ENCODE peak calls at places on chromosomes 2 and 18, in seven cellular contexts. Y, J, V, T, G, Q and I are unnamed samples.

GRCh38 chr2:206289391-206289790 is 14.9 kb downstream of the ZDBF2 start:
- DNase-seq in G (no peak), V (no peak), Q (no peak), T (no peak), J (no peak), Y (no peak), I (no peak)

GRCh38 chr2:124563415-124563814 is 538.3 kb downstream of the CNTNAP5 start:
- DNase-seq in Y (no peak), G (no peak), J (no peak), V (no peak), Q (no peak), T (no peak), I (no peak)

GRCh38 chr2:85387754-85388153 is 22.4 kb downstream of the CAPG start:
- DNase-seq in Y (no peak), J (no peak), Q (no peak), T (no peak), V (no peak), G (no peak), I (no peak)

GRCh38 chr2:168157926-168158325 is 89.5 kb downstream of the STK39 start:
- DNase-seq in G (no peak), Q (no peak), J (no peak), V (no peak), Y (peak; percentile 40), T (no peak), I (no peak)

GRCh38 chr2:27959496-27959895 is 69.0 kb downstream of the BABAM2 start:
- DNase-seq in T (no peak), J (no peak), G (peak; percentile 29), V (no peak), Y (peak; percentile 70), Q (peak; percentile 63), I (no peak)

GRCh38 chr2:119264781-119265692 is 41.4 kb downstream of the STEAP3 start:
- DNase-seq in V (peak; percentile 41), T (peak; percentile 50), Q (peak; percentile 36), G (peak; percentile 50), Y (peak; percentile 31), J (peak; percentile 73), I (peak; percentile 90)

GRCh38 chr2:196274387-196274809 is 103.0 kb upstream of the STK17B start:
- DNase-seq in G (peak; percentile 36), T (peak; percentile 16), V (no peak), J (peak; percentile 35), Y (peak; percentile 61), Q (peak; percentile 55), I (no peak)

GRCh38 chr2:70124983-70125480 is 37.8 kb downstream of the PCBP1 start:
- DNase-seq in V (peak; percentile 71), J (peak; percentile 40), T (peak; percentile 55), Y (peak; percentile 42), G (peak; percentile 68), Q (peak; percentile 42), I (peak; percentile 93)

GRCh38 chr2:134657650-134658250 is 61.0 kb downstream of the TMEM163 start:
- DNase-seq in V (no peak), Y (no peak), G (no peak), T (peak; percentile 11), Q (no peak), J (peak; percentile 23), I (no peak)

GRCh38 chr2:37877457-37878315 is 47.4 kb upstream of the RMDN2 start:
- DNase-seq in G (no peak), Q (peak; percentile 71), J (peak; percentile 79), V (no peak), T (peak; percentile 39), Y (peak; percentile 45), I (no peak)

GRCh38 chr2:109382946-109383345 is 230.8 kb downstream of the SEPTIN10 start:
- DNase-seq in J (peak; percentile 92), T (no peak), Y (peak; percentile 69), Q (peak; percentile 78), G (peak; percentile 17), V (peak; percentile 59), I (peak; percentile 94)

GRCh38 chr2:184444217-184444616 is 154.1 kb upstream of the ZNF804A start:
- DNase-seq in Y (no peak), Q (no peak), V (no peak), J (no peak), G (no peak), T (no peak), I (no peak)

GRCh38 chr2:45332094-45332493 is 279.0 kb downstream of the SRBD1 start:
- DNase-seq in J (no peak), Y (no peak), T (no peak), V (no peak), Q (no peak), G (no peak), I (no peak)

GRCh38 chr2:151289972-151290335 is 486 bp upstream of the NMI start:
- DNase-seq in Y (no peak), T (no peak), G (peak; percentile 31), V (peak; percentile 38), Q (peak; percentile 66), J (no peak), I (no peak)

GRCh38 chr2:46877619-46878113 is 37.9 kb downstream of the MCFD2 start:
- DNase-seq in Q (no peak), T (no peak), G (no peak), J (no peak), Y (no peak), V (no peak), I (no peak)

GRCh38 chr18:36330435-36331049 is 33.0 kb downstream of the FHOD3 start:
- DNase-seq in G (no peak), Q (peak; percentile 26), T (no peak), V (no peak), J (peak; percentile 48), Y (peak; percentile 18), I (no peak)

GRCh38 chr2:54872783-54873182 is 149.3 kb downstream of the EML6 start:
- DNase-seq in V (no peak), G (no peak), Q (no peak), T (no peak), Y (no peak), J (no peak), I (no peak)

GRCh38 chr2:27049422-27050280 is 1.8 kb upstream of the AGBL5 start:
- DNase-seq in Q (no peak), T (peak; percentile 68), G (peak; percentile 64), V (no peak), Y (no peak), J (no peak), I (peak; percentile 30)

GRCh38 chr18:36899289-36899688 is 70.4 kb downstream of the KIAA1328 start:
- DNase-seq in J (no peak), T (no peak), Q (no peak), Y (no peak), G (no peak), V (no peak), I (peak; percentile 50)

GRCh38 chr2:74887961-74888670 is 54.2 kb downstream of the HK2 start:
- DNase-seq in Q (peak; percentile 60), J (no peak), T (no peak), G (no peak), V (no peak), Y (peak; percentile 29), I (no peak)

GRCh38 chr2:236180831-236181453 is 12.8 kb upstream of the GBX2 start:
- DNase-seq in Q (peak; percentile 58), Y (peak; percentile 62), T (peak; percentile 74), J (peak; percentile 78), G (peak; percentile 56), V (no peak), I (peak; percentile 95)

GRCh38 chr2:236177967-236178909 is 10.1 kb upstream of the GBX2 start:
- DNase-seq in Q (peak; percentile 56), J (peak; percentile 79), V (peak; percentile 65), G (peak; percentile 58), T (peak; percentile 78), Y (peak; percentile 49), I (peak; percentile 99)

GRCh38 chr2:236180501-236180816 is 12.3 kb upstream of the GBX2 start:
- DNase-seq in J (no peak), T (no peak), G (no peak), Y (no peak), V (no peak), Q (no peak), I (peak; percentile 58)

GRCh38 chr2:236178921-236179652 is 10.9 kb upstream of the GBX2 start:
- DNase-seq in V (no peak), T (no peak), Q (no peak), Y (peak; percentile 52), G (no peak), J (no peak), I (peak; percentile 85)

DNA sequence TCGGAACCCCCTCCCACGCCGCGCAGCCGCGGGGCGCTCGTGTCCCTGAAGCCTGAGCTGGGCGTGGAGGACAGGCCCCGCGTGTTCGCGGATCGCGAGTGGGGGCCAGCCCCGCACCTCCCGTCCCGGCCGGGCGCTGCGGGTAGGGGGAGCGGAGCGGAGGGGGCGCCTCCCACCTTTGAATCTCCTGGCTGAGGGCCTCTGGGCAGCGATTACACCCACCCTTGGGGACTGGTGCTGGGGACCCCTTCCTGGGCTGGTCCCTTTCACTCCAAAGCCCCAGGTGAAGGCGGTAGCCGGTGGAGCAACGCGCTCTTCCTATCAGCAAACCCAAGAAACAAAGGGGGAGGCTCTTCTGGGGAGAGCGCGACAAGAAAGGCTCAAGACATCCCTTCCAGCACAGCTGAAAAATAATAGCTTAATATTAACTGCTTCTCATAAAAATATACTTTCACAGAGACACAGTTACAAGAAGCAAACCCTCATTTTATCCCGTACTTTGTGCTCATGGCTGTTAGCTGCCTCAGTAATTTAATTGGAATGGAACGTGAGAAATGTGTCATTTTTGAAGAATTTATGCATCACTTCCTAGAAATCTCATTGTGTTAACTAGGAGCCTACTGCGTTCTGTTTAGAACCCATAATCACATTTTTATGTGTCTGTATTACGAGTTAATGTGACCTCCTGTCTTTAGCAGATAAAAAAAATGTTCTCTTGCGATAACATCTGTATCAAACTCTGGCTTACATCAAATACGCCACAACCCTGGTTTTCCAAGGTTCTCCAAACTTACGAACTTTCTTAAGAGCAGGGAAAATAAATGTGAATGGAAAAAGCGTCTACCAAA is 11.7 kb upstream of the GBX2 start:
- DNase-seq in J (no peak), Y (peak; percentile 83), T (no peak), V (no peak), G (no peak), Q (peak; percentile 61), I (peak; percentile 85)
- H3K4me3 ChIP-seq in J (peak overlapping the region; percentile 5), Y (peak overlapping the region; percentile 24), T (no peak overlapping the region), V (peak overlapping the region; percentile 59), G (no peak overlapping the region), Q (peak overlapping the region; percentile 61), I (peak overlapping the region; percentile 59)

GRCh38 chr2:150234787-150235512 is 252.5 kb downstream of the RND3 start:
- DNase-seq in V (no peak), J (no peak), T (no peak), G (peak; percentile 19), Y (peak; percentile 90), Q (peak; percentile 97), I (peak; percentile 94)
- TF ChIP-seq CTCF in V (no peak), J (no peak), T (no peak), G (no peak), Y (no peak), Q (peak; percentile 24), I (no peak)

GRCh38 chr2:236217926-236218325 is 46.3 kb downstream of the ASB18 start:
- DNase-seq in T (peak; percentile 57), V (no peak), G (no peak), Q (no peak), Y (no peak), J (no peak), I (no peak)
- H3K4me3 ChIP-seq in T (no peak overlapping the region), V (no peak overlapping the region), G (no peak overlapping the region), Q (no peak overlapping the region), Y (no peak overlapping the region), J (no peak overlapping the region), I (no peak overlapping the region)

DNA sequence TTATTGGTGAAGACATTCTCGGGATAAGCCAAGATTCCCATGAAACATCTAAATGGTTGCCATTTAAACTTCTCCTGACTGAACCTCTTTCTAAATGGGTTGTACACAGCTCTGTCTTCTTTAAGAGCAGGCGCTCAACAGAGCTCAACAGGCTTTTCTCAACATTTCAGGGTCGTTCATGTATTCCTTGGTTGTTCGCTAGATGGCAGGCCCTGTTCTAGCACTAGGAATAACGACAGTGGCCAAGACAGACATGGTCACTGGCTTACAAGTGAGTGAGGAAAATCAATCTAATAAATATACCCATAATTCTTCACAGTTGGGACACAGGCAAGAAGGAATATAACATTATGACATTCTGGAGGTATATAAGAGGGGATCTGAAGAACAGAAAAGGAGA is 154.5 kb downstream of the SMAD2 start:
- DNase-seq in G (no peak), J (peak; percentile 40), V (no peak), T (no peak), Q (peak; percentile 32), Y (no peak), I (no peak)
- TF ChIP-seq CTCF in G (no peak), J (peak; percentile 22), V (peak; percentile 14), T (peak; percentile 45), Q (peak; percentile 41), Y (peak; percentile 10), I (peak; percentile 38)